ENCODE peak calls at places on chromosomes 6 and 20, in seven cellular contexts. One of them, this sample, is unnamed.
A peak's percentile ranks its signal among the peaks of the same experiment; 100 is the strongest.

GRCh38 chr6:29474996-29475395 is 12.8 kb downstream of the MAS1L start:
- DNase-seq in activated T-helper 1 cell treated with anti-CD3 and anti-CD28 coated beads, Interleukin-12 subunit alpha, Interleukin-12 subunit beta, Interleukin-2, Interleukin-4 antibody, amounts not matched to agents 30 ng/mL and 10 ng/mL and 1 ng/mL, durations not matched to agents 14 hours and 24 hours and 36 hours: no peak
- DNase-seq in activated T-cell treated with anti-CD3 and anti-CD28 coated beads for 1 hour: no peak
- DNase-seq in cardiac fibroblast: peak; percentile 8
- DNase-seq in hypothalamus: no peak
- DNase-seq in T follicular helper cell: no peak
- DNase-seq in GM12865: no peak
- DNase-seq in this sample: no peak

GRCh38 chr6:69584913-69585729 is 211.7 kb downstream of the LMBRD1 start:
- DNase-seq in activated T-helper 1 cell treated with anti-CD3 and anti-CD28 coated beads, Interleukin-12 subunit alpha, Interleukin-12 subunit beta, Interleukin-2, Interleukin-4 antibody, amounts not matched to agents 30 ng/mL and 10 ng/mL and 1 ng/mL, durations not matched to agents 14 hours and 24 hours and 36 hours: no peak
- DNase-seq in activated T-cell treated with anti-CD3 and anti-CD28 coated beads for 1 hour: no peak
- DNase-seq in cardiac fibroblast: peak; percentile 3
- DNase-seq in hypothalamus: no peak
- DNase-seq in T follicular helper cell: no peak
- DNase-seq in GM12865: peak; percentile 66
- DNase-seq in this sample: no peak

GRCh38 chr6:119676971-119677370 is 327.4 kb upstream of the MAN1A1 start:
- DNase-seq in activated T-helper 1 cell treated with anti-CD3 and anti-CD28 coated beads, Interleukin-12 subunit alpha, Interleukin-12 subunit beta, Interleukin-2, Interleukin-4 antibody, amounts not matched to agents 30 ng/mL and 10 ng/mL and 1 ng/mL, durations not matched to agents 14 hours and 24 hours and 36 hours: no peak
- DNase-seq in activated T-cell treated with anti-CD3 and anti-CD28 coated beads for 1 hour: no peak
- DNase-seq in cardiac fibroblast: no peak
- DNase-seq in hypothalamus: no peak
- DNase-seq in T follicular helper cell: no peak
- DNase-seq in GM12865: no peak
- DNase-seq in this sample: no peak

GRCh38 chr20:64096535-64096934 is 10.8 kb downstream of the NPBWR2 start:
- DNase-seq in activated T-helper 1 cell treated with anti-CD3 and anti-CD28 coated beads, Interleukin-12 subunit alpha, Interleukin-12 subunit beta, Interleukin-2, Interleukin-4 antibody, amounts not matched to agents 30 ng/mL and 10 ng/mL and 1 ng/mL, durations not matched to agents 14 hours and 24 hours and 36 hours: no peak
- DNase-seq in activated T-cell treated with anti-CD3 and anti-CD28 coated beads for 1 hour: no peak
- DNase-seq in cardiac fibroblast: no peak
- DNase-seq in hypothalamus: no peak
- DNase-seq in T follicular helper cell: no peak
- DNase-seq in GM12865: no peak
- DNase-seq in this sample: no peak

GRCh38 chr20:37162674-37163073 is 16.5 kb upstream of the RPN2 start:
- DNase-seq in activated T-helper 1 cell treated with anti-CD3 and anti-CD28 coated beads, Interleukin-12 subunit alpha, Interleukin-12 subunit beta, Interleukin-2, Interleukin-4 antibody, amounts not matched to agents 30 ng/mL and 10 ng/mL and 1 ng/mL, durations not matched to agents 14 hours and 24 hours and 36 hours: no peak
- DNase-seq in activated T-cell treated with anti-CD3 and anti-CD28 coated beads for 1 hour: no peak
- DNase-seq in cardiac fibroblast: no peak
- DNase-seq in hypothalamus: no peak
- DNase-seq in T follicular helper cell: no peak
- DNase-seq in GM12865: no peak
- DNase-seq in this sample: no peak

GRCh38 chr6:105785412-105785811 is 300.7 kb upstream of the PRDM1 start:
- DNase-seq in activated T-helper 1 cell treated with anti-CD3 and anti-CD28 coated beads, Interleukin-12 subunit alpha, Interleukin-12 subunit beta, Interleukin-2, Interleukin-4 antibody, amounts not matched to agents 30 ng/mL and 10 ng/mL and 1 ng/mL, durations not matched to agents 14 hours and 24 hours and 36 hours: no peak
- DNase-seq in activated T-cell treated with anti-CD3 and anti-CD28 coated beads for 1 hour: no peak
- DNase-seq in cardiac fibroblast: no peak
- DNase-seq in hypothalamus: no peak
- DNase-seq in T follicular helper cell: no peak
- DNase-seq in GM12865: no peak
- DNase-seq in this sample: no peak

GRCh38 chr6:20800229-20800628 is 266.0 kb downstream of the CDKAL1 start:
- DNase-seq in activated T-helper 1 cell treated with anti-CD3 and anti-CD28 coated beads, Interleukin-12 subunit alpha, Interleukin-12 subunit beta, Interleukin-2, Interleukin-4 antibody, amounts not matched to agents 30 ng/mL and 10 ng/mL and 1 ng/mL, durations not matched to agents 14 hours and 24 hours and 36 hours: no peak
- DNase-seq in activated T-cell treated with anti-CD3 and anti-CD28 coated beads for 1 hour: no peak
- DNase-seq in cardiac fibroblast: no peak
- DNase-seq in hypothalamus: no peak
- DNase-seq in T follicular helper cell: no peak
- DNase-seq in GM12865: no peak
- DNase-seq in this sample: no peak

GRCh38 chr6:32153252-32153834 is 598 bp upstream of the PPT2 start:
- DNase-seq in activated T-helper 1 cell treated with anti-CD3 and anti-CD28 coated beads, Interleukin-12 subunit alpha, Interleukin-12 subunit beta, Interleukin-2, Interleukin-4 antibody, amounts not matched to agents 30 ng/mL and 10 ng/mL and 1 ng/mL, durations not matched to agents 14 hours and 24 hours and 36 hours: no peak
- DNase-seq in activated T-cell treated with anti-CD3 and anti-CD28 coated beads for 1 hour: no peak
- DNase-seq in cardiac fibroblast: peak; percentile 33
- DNase-seq in hypothalamus: no peak
- DNase-seq in T follicular helper cell: no peak
- DNase-seq in GM12865: no peak
- DNase-seq in this sample: no peak

GRCh38 chr6:111580401-111580800 is 25.3 kb downstream of the TRAF3IP2 start:
- DNase-seq in activated T-helper 1 cell treated with anti-CD3 and anti-CD28 coated beads, Interleukin-12 subunit alpha, Interleukin-12 subunit beta, Interleukin-2, Interleukin-4 antibody, amounts not matched to agents 30 ng/mL and 10 ng/mL and 1 ng/mL, durations not matched to agents 14 hours and 24 hours and 36 hours: no peak
- DNase-seq in activated T-cell treated with anti-CD3 and anti-CD28 coated beads for 1 hour: no peak
- DNase-seq in cardiac fibroblast: no peak
- DNase-seq in hypothalamus: no peak
- DNase-seq in T follicular helper cell: no peak
- DNase-seq in GM12865: no peak
- DNase-seq in this sample: no peak

GRCh38 chr20:54668271-54669053 is 193.1 kb downstream of the DOK5 start:
- DNase-seq in activated T-helper 1 cell treated with anti-CD3 and anti-CD28 coated beads, Interleukin-12 subunit alpha, Interleukin-12 subunit beta, Interleukin-2, Interleukin-4 antibody, amounts not matched to agents 30 ng/mL and 10 ng/mL and 1 ng/mL, durations not matched to agents 14 hours and 24 hours and 36 hours: no peak
- DNase-seq in activated T-cell treated with anti-CD3 and anti-CD28 coated beads for 1 hour: peak; percentile 3
- DNase-seq in cardiac fibroblast: peak; percentile 37
- DNase-seq in hypothalamus: no peak
- DNase-seq in T follicular helper cell: no peak
- DNase-seq in GM12865: peak; percentile 56
- DNase-seq in this sample: no peak

GRCh38 chr6:169960531-169960890 is 209.1 kb downstream of the ERMARD start:
- DNase-seq in activated T-helper 1 cell treated with anti-CD3 and anti-CD28 coated beads, Interleukin-12 subunit alpha, Interleukin-12 subunit beta, Interleukin-2, Interleukin-4 antibody, amounts not matched to agents 30 ng/mL and 10 ng/mL and 1 ng/mL, durations not matched to agents 14 hours and 24 hours and 36 hours: no peak
- DNase-seq in activated T-cell treated with anti-CD3 and anti-CD28 coated beads for 1 hour: no peak
- DNase-seq in cardiac fibroblast: no peak
- DNase-seq in hypothalamus: no peak
- DNase-seq in T follicular helper cell: no peak
- DNase-seq in GM12865: no peak
- DNase-seq in this sample: no peak

GRCh38 chr6:135116566-135116965 is 61.9 kb upstream of the HBS1L start:
- DNase-seq in activated T-helper 1 cell treated with anti-CD3 and anti-CD28 coated beads, Interleukin-12 subunit alpha, Interleukin-12 subunit beta, Interleukin-2, Interleukin-4 antibody, amounts not matched to agents 30 ng/mL and 10 ng/mL and 1 ng/mL, durations not matched to agents 14 hours and 24 hours and 36 hours: no peak
- DNase-seq in activated T-cell treated with anti-CD3 and anti-CD28 coated beads for 1 hour: no peak
- DNase-seq in cardiac fibroblast: no peak
- DNase-seq in hypothalamus: no peak
- DNase-seq in T follicular helper cell: no peak
- DNase-seq in GM12865: no peak
- DNase-seq in this sample: no peak

GRCh38 chr20:37897008-37897548 is 5.8 kb upstream of the VSTM2L start:
- DNase-seq in activated T-helper 1 cell treated with anti-CD3 and anti-CD28 coated beads, Interleukin-12 subunit alpha, Interleukin-12 subunit beta, Interleukin-2, Interleukin-4 antibody, amounts not matched to agents 30 ng/mL and 10 ng/mL and 1 ng/mL, durations not matched to agents 14 hours and 24 hours and 36 hours: no peak
- DNase-seq in activated T-cell treated with anti-CD3 and anti-CD28 coated beads for 1 hour: no peak
- DNase-seq in cardiac fibroblast: peak; percentile 9
- DNase-seq in hypothalamus: no peak
- DNase-seq in T follicular helper cell: no peak
- DNase-seq in GM12865: peak; percentile 18
- DNase-seq in this sample: no peak

GRCh38 chr6:124970243-124970642 is 8.0 kb downstream of the RNF217 start:
- DNase-seq in activated T-helper 1 cell treated with anti-CD3 and anti-CD28 coated beads, Interleukin-12 subunit alpha, Interleukin-12 subunit beta, Interleukin-2, Interleukin-4 antibody, amounts not matched to agents 30 ng/mL and 10 ng/mL and 1 ng/mL, durations not matched to agents 14 hours and 24 hours and 36 hours: no peak
- DNase-seq in activated T-cell treated with anti-CD3 and anti-CD28 coated beads for 1 hour: no peak
- DNase-seq in cardiac fibroblast: peak; percentile 46
- DNase-seq in hypothalamus: no peak
- DNase-seq in T follicular helper cell: no peak
- DNase-seq in GM12865: no peak
- DNase-seq in this sample: no peak

GRCh38 chr20:19932170-19932667 is 84.9 kb upstream of the NAA20 start:
- DNase-seq in activated T-helper 1 cell treated with anti-CD3 and anti-CD28 coated beads, Interleukin-12 subunit alpha, Interleukin-12 subunit beta, Interleukin-2, Interleukin-4 antibody, amounts not matched to agents 30 ng/mL and 10 ng/mL and 1 ng/mL, durations not matched to agents 14 hours and 24 hours and 36 hours: no peak
- DNase-seq in activated T-cell treated with anti-CD3 and anti-CD28 coated beads for 1 hour: no peak
- DNase-seq in cardiac fibroblast: peak; percentile 90
- DNase-seq in hypothalamus: no peak
- DNase-seq in T follicular helper cell: no peak
- DNase-seq in GM12865: no peak
- DNase-seq in this sample: peak; percentile 75

GRCh38 chr6:131041814-131042213 is 21.2 kb downstream of the EPB41L2 start:
- DNase-seq in activated T-helper 1 cell treated with anti-CD3 and anti-CD28 coated beads, Interleukin-12 subunit alpha, Interleukin-12 subunit beta, Interleukin-2, Interleukin-4 antibody, amounts not matched to agents 30 ng/mL and 10 ng/mL and 1 ng/mL, durations not matched to agents 14 hours and 24 hours and 36 hours: no peak
- DNase-seq in activated T-cell treated with anti-CD3 and anti-CD28 coated beads for 1 hour: no peak
- DNase-seq in cardiac fibroblast: no peak
- DNase-seq in hypothalamus: no peak
- DNase-seq in T follicular helper cell: no peak
- DNase-seq in GM12865: no peak
- DNase-seq in this sample: no peak

GRCh38 chr6:44180886-44181285 is 22.3 kb downstream of the CAPN11 start:
- DNase-seq in activated T-helper 1 cell treated with anti-CD3 and anti-CD28 coated beads, Interleukin-12 subunit alpha, Interleukin-12 subunit beta, Interleukin-2, Interleukin-4 antibody, amounts not matched to agents 30 ng/mL and 10 ng/mL and 1 ng/mL, durations not matched to agents 14 hours and 24 hours and 36 hours: no peak
- DNase-seq in activated T-cell treated with anti-CD3 and anti-CD28 coated beads for 1 hour: no peak
- DNase-seq in cardiac fibroblast: no peak
- DNase-seq in hypothalamus: no peak
- DNase-seq in T follicular helper cell: no peak
- DNase-seq in GM12865: no peak
- DNase-seq in this sample: no peak

GRCh38 chr6:73129653-73130443 is 95.4 kb downstream of the KHDC1L start:
- DNase-seq in activated T-helper 1 cell treated with anti-CD3 and anti-CD28 coated beads, Interleukin-12 subunit alpha, Interleukin-12 subunit beta, Interleukin-2, Interleukin-4 antibody, amounts not matched to agents 30 ng/mL and 10 ng/mL and 1 ng/mL, durations not matched to agents 14 hours and 24 hours and 36 hours: peak; percentile 71
- DNase-seq in activated T-cell treated with anti-CD3 and anti-CD28 coated beads for 1 hour: peak; percentile 77
- DNase-seq in cardiac fibroblast: peak; percentile 83
- DNase-seq in hypothalamus: peak; percentile 76
- DNase-seq in T follicular helper cell: peak; percentile 64
- DNase-seq in GM12865: peak; percentile 85
- DNase-seq in this sample: peak; percentile 37

GRCh38 chr6:135505648-135506047 is 8.1 kb upstream of the AHI1 start:
- DNase-seq in activated T-helper 1 cell treated with anti-CD3 and anti-CD28 coated beads, Interleukin-12 subunit alpha, Interleukin-12 subunit beta, Interleukin-2, Interleukin-4 antibody, amounts not matched to agents 30 ng/mL and 10 ng/mL and 1 ng/mL, durations not matched to agents 14 hours and 24 hours and 36 hours: no peak
- DNase-seq in activated T-cell treated with anti-CD3 and anti-CD28 coated beads for 1 hour: no peak
- DNase-seq in cardiac fibroblast: no peak
- DNase-seq in hypothalamus: no peak
- DNase-seq in T follicular helper cell: no peak
- DNase-seq in GM12865: no peak
- DNase-seq in this sample: no peak

GRCh38 chr6:46186583-46186982 is 15.8 kb upstream of the ENPP5 start:
- DNase-seq in activated T-helper 1 cell treated with anti-CD3 and anti-CD28 coated beads, Interleukin-12 subunit alpha, Interleukin-12 subunit beta, Interleukin-2, Interleukin-4 antibody, amounts not matched to agents 30 ng/mL and 10 ng/mL and 1 ng/mL, durations not matched to agents 14 hours and 24 hours and 36 hours: no peak
- DNase-seq in activated T-cell treated with anti-CD3 and anti-CD28 coated beads for 1 hour: no peak
- DNase-seq in cardiac fibroblast: no peak
- DNase-seq in hypothalamus: no peak
- DNase-seq in T follicular helper cell: no peak
- DNase-seq in GM12865: no peak
- DNase-seq in this sample: no peak

GRCh38 chr20:51542033-51542893 is at the start of gene NFATC2:
- DNase-seq in activated T-helper 1 cell treated with anti-CD3 and anti-CD28 coated beads, Interleukin-12 subunit alpha, Interleukin-12 subunit beta, Interleukin-2, Interleukin-4 antibody, amounts not matched to agents 30 ng/mL and 10 ng/mL and 1 ng/mL, durations not matched to agents 14 hours and 24 hours and 36 hours: peak; percentile 47
- DNase-seq in activated T-cell treated with anti-CD3 and anti-CD28 coated beads for 1 hour: peak; percentile 37
- DNase-seq in cardiac fibroblast: no peak
- DNase-seq in hypothalamus: peak; percentile 7
- DNase-seq in T follicular helper cell: peak; percentile 45
- DNase-seq in GM12865: peak; percentile 69
- DNase-seq in this sample: no peak

GRCh38 chr20:4490595-4491280 is 231.0 kb upstream of the PRND start:
- DNase-seq in activated T-helper 1 cell treated with anti-CD3 and anti-CD28 coated beads, Interleukin-12 subunit alpha, Interleukin-12 subunit beta, Interleukin-2, Interleukin-4 antibody, amounts not matched to agents 30 ng/mL and 10 ng/mL and 1 ng/mL, durations not matched to agents 14 hours and 24 hours and 36 hours: no peak
- DNase-seq in activated T-cell treated with anti-CD3 and anti-CD28 coated beads for 1 hour: no peak
- DNase-seq in cardiac fibroblast: peak; percentile 31
- DNase-seq in hypothalamus: no peak
- DNase-seq in T follicular helper cell: no peak
- DNase-seq in GM12865: no peak
- DNase-seq in this sample: no peak

GRCh38 chr6:53680489-53680888 is 14.9 kb upstream of the KLHL31 start:
- DNase-seq in activated T-helper 1 cell treated with anti-CD3 and anti-CD28 coated beads, Interleukin-12 subunit alpha, Interleukin-12 subunit beta, Interleukin-2, Interleukin-4 antibody, amounts not matched to agents 30 ng/mL and 10 ng/mL and 1 ng/mL, durations not matched to agents 14 hours and 24 hours and 36 hours: no peak
- DNase-seq in activated T-cell treated with anti-CD3 and anti-CD28 coated beads for 1 hour: no peak
- DNase-seq in cardiac fibroblast: no peak
- DNase-seq in hypothalamus: no peak
- DNase-seq in T follicular helper cell: no peak
- DNase-seq in GM12865: no peak
- DNase-seq in this sample: no peak

This sample was measured in AG04450.